ENCODE peak calls at places on chromosome 4, in nine cellular contexts. L, O, W, M, H, P, Q, D and F are unnamed samples.

GRCh38 chr4:86060341-86060740 is 299.5 kb downstream of the MAPK10 start:
- DNase-seq in L (no peak), O (no peak), W (no peak), M (no peak), H (peak; percentile 46), P (no peak), Q (no peak), D (no peak), F (no peak)

GRCh38 chr4:182788197-182788596 is 129.0 kb downstream of the DCTD start:
- DNase-seq in L (no peak), O (no peak), W (no peak), M (no peak), H (no peak), P (no peak), Q (no peak), D (no peak), F (no peak)

GRCh38 chr4:168796362-168797106 is 213.5 kb downstream of the CBR4 start:
- DNase-seq in L (peak; percentile 67), O (peak; percentile 60), W (no peak), M (no peak), H (no peak), P (no peak), Q (no peak), D (no peak), F (peak; percentile 87)

GRCh38 chr4:1029536-1029935 is 18.1 kb downstream of the FGFRL1 start:
- DNase-seq in L (no peak), O (no peak), W (no peak), M (no peak), H (no peak), P (no peak), Q (no peak), D (no peak), F (no peak)

GRCh38 chr4:43238556-43238955 is 346.0 kb downstream of the GRXCR1 start:
- DNase-seq in L (no peak), O (no peak), W (no peak), M (no peak), H (no peak), P (no peak), Q (no peak), D (no peak), F (no peak)

GRCh38 chr4:172489896-172490295 is 676.7 kb downstream of the GALNTL6 start:
- DNase-seq in L (no peak), O (no peak), W (no peak), M (no peak), H (no peak), P (no peak), Q (no peak), D (no peak), F (no peak)

GRCh38 chr4:177385576-177386320 is 56.5 kb downstream of the AGA start:
- DNase-seq in L (no peak), O (no peak), W (no peak), M (no peak), H (no peak), P (no peak), Q (no peak), D (no peak), F (no peak)

GRCh38 chr4:23763559-23763958 is 126.3 kb downstream of the PPARGC1A start:
- DNase-seq in L (no peak), O (no peak), W (no peak), M (no peak), H (no peak), P (no peak), Q (no peak), D (no peak), F (no peak)

GRCh38 chr4:1901127-1901526 is 29.9 kb downstream of the NSD2 start:
- DNase-seq in L (no peak), O (no peak), W (no peak), M (no peak), H (no peak), P (no peak), Q (no peak), D (no peak), F (no peak)

GRCh38 chr4:74117024-74117534 is 18.1 kb upstream of the CXCL2 start:
- DNase-seq in L (peak; percentile 89), O (peak; percentile 98), W (no peak), M (no peak), H (peak; percentile 78), P (peak; percentile 23), Q (peak; percentile 52), D (no peak), F (peak; percentile 82)

GRCh38 chr4:26529479-26529878 is 39.2 kb upstream of the CCKAR start:
- DNase-seq in L (no peak), O (no peak), W (no peak), M (no peak), H (no peak), P (no peak), Q (no peak), D (no peak), F (no peak)

GRCh38 chr4:149029056-149029651 is 586.9 kb upstream of the NR3C2 start:
- DNase-seq in L (peak; percentile 41), O (no peak), W (no peak), M (no peak), H (no peak), P (no peak), Q (no peak), D (no peak), F (no peak)

GRCh38 chr4:2745981-2746806 is 9.9 kb downstream of the TNIP2 start:
- DNase-seq in L (peak; percentile 68), O (peak; percentile 76), W (no peak), M (no peak), H (no peak), P (no peak), Q (no peak), D (peak; percentile 95), F (no peak)

GRCh38 chr4:78638324-78639172 is 87.0 kb downstream of the ANXA3 start:
- DNase-seq in L (no peak), O (no peak), W (no peak), M (no peak), H (no peak), P (no peak), Q (no peak), D (no peak), F (no peak)